ENCODE peak calls at places on chromosomes 5 and 9, in five cellular contexts. One of them, this sample, is unnamed.

GRCh38 chr5:175717837-175718236 is 60.0 kb downstream of the HRH2 start:
- DNase-seq in stimulated activated CD4-positive, alpha-beta T cell treated with anti-CD3 and anti-CD28 coated beads, Interleukin-4, amount 100 ng/mL, for 48 hours: no peak
- DNase-seq in choroid plexus epithelial cell: no peak
- DNase-seq in C1 segment of cervical spinal cord: no peak
- DNase-seq in GM23338: no peak
- DNase-seq in this sample: no peak

GRCh38 chr5:98205691-98206461 is 567.6 kb upstream of the RGMB start:
- DNase-seq in stimulated activated CD4-positive, alpha-beta T cell treated with anti-CD3 and anti-CD28 coated beads, Interleukin-4, amount 100 ng/mL, for 48 hours: no peak
- DNase-seq in choroid plexus epithelial cell: peak; percentile 46
- DNase-seq in C1 segment of cervical spinal cord: no peak
- DNase-seq in GM23338: no peak
- DNase-seq in this sample: no peak

GRCh38 chr9:91837982-91838731 is 111.9 kb downstream of the ROR2 start:
- DNase-seq in stimulated activated CD4-positive, alpha-beta T cell treated with anti-CD3 and anti-CD28 coated beads, Interleukin-4, amount 100 ng/mL, for 48 hours: no peak
- DNase-seq in choroid plexus epithelial cell: peak; percentile 58
- DNase-seq in C1 segment of cervical spinal cord: no peak
- DNase-seq in GM23338: no peak
- DNase-seq in this sample: no peak

GRCh38 chr5:151643385-151643784 is 43.3 kb downstream of the SPARC start:
- DNase-seq in stimulated activated CD4-positive, alpha-beta T cell treated with anti-CD3 and anti-CD28 coated beads, Interleukin-4, amount 100 ng/mL, for 48 hours: no peak
- DNase-seq in choroid plexus epithelial cell: no peak
- DNase-seq in C1 segment of cervical spinal cord: no peak
- DNase-seq in GM23338: no peak
- DNase-seq in this sample: no peak

GRCh38 chr5:151214614-151215545 is 9.0 kb downstream of the CCDC69 start:
- DNase-seq in stimulated activated CD4-positive, alpha-beta T cell treated with anti-CD3 and anti-CD28 coated beads, Interleukin-4, amount 100 ng/mL, for 48 hours: no peak
- DNase-seq in choroid plexus epithelial cell: no peak
- DNase-seq in C1 segment of cervical spinal cord: no peak
- DNase-seq in GM23338: no peak
- DNase-seq in this sample: no peak

GRCh38 chr5:82365026-82365425 is 86.9 kb upstream of the RPS23 start:
- DNase-seq in stimulated activated CD4-positive, alpha-beta T cell treated with anti-CD3 and anti-CD28 coated beads, Interleukin-4, amount 100 ng/mL, for 48 hours: no peak
- DNase-seq in choroid plexus epithelial cell: no peak
- DNase-seq in C1 segment of cervical spinal cord: no peak
- DNase-seq in GM23338: no peak
- DNase-seq in this sample: no peak

GRCh38 chr9:13688990-13689600 is 409.6 kb upstream of the MPDZ start:
- DNase-seq in stimulated activated CD4-positive, alpha-beta T cell treated with anti-CD3 and anti-CD28 coated beads, Interleukin-4, amount 100 ng/mL, for 48 hours: no peak
- DNase-seq in choroid plexus epithelial cell: peak; percentile 52
- DNase-seq in C1 segment of cervical spinal cord: no peak
- DNase-seq in GM23338: peak; percentile 46
- DNase-seq in this sample: peak; percentile 23

GRCh38 chr5:473344-474192 is 30.6 kb downstream of the EXOC3 start:
- DNase-seq in stimulated activated CD4-positive, alpha-beta T cell treated with anti-CD3 and anti-CD28 coated beads, Interleukin-4, amount 100 ng/mL, for 48 hours: no peak
- DNase-seq in choroid plexus epithelial cell: peak; percentile 49
- DNase-seq in C1 segment of cervical spinal cord: no peak
- DNase-seq in GM23338: peak; percentile 70
- DNase-seq in this sample: no peak

GRCh38 chr9:116641292-116642059 is 45.6 kb upstream of the TRIM32 start:
- DNase-seq in stimulated activated CD4-positive, alpha-beta T cell treated with anti-CD3 and anti-CD28 coated beads, Interleukin-4, amount 100 ng/mL, for 48 hours: no peak
- DNase-seq in choroid plexus epithelial cell: no peak
- DNase-seq in C1 segment of cervical spinal cord: no peak
- DNase-seq in GM23338: no peak
- DNase-seq in this sample: no peak

GRCh38 chr5:97297063-97297715 is 114.1 kb upstream of the RIOK2 start:
- DNase-seq in stimulated activated CD4-positive, alpha-beta T cell treated with anti-CD3 and anti-CD28 coated beads, Interleukin-4, amount 100 ng/mL, for 48 hours: no peak
- DNase-seq in choroid plexus epithelial cell: peak; percentile 16
- DNase-seq in C1 segment of cervical spinal cord: no peak
- DNase-seq in GM23338: peak; percentile 81
- DNase-seq in this sample: peak; percentile 63

GRCh38 chr9:126320158-126320922 is 6.3 kb upstream of the MVB12B start:
- DNase-seq in stimulated activated CD4-positive, alpha-beta T cell treated with anti-CD3 and anti-CD28 coated beads, Interleukin-4, amount 100 ng/mL, for 48 hours: no peak
- DNase-seq in choroid plexus epithelial cell: no peak
- DNase-seq in C1 segment of cervical spinal cord: no peak
- DNase-seq in GM23338: no peak
- DNase-seq in this sample: no peak